ENCODE peak calls at places on chromosomes 7 and 10, in eight cellular contexts. I, K, M, J, G, H, T and P are unnamed samples.

GRCh38 chr7:157295338-157295737 is 41.5 kb upstream of the DNAJB6 start:
- DNase-seq in I (no peak), K (no peak), M (no peak), J (no peak), G (no peak), H (no peak), T (no peak), P (no peak)

GRCh38 chr7:136925049-136925448 is 56.6 kb downstream of the CHRM2 start:
- DNase-seq in I (no peak), K (no peak), M (peak), J (no peak), G (peak), H (no peak), T (no peak), P (peak)

GRCh38 chr10:125985557-125986246 is 89.3 kb downstream of the FANK1 start:
- DNase-seq in I (no peak), K (no peak), M (no peak), J (no peak), G (no peak), H (no peak), T (no peak), P (no peak)

GRCh38 chr10:80506189-80506575 is 31.5 kb upstream of the SH2D4B start:
- DNase-seq in I (no peak), K (no peak), M (peak), J (no peak), G (peak), H (no peak), T (no peak), P (peak)

GRCh38 chr7:154709840-154710520 is 292.9 kb downstream of the PAXIP1 start:
- DNase-seq in I (no peak), K (no peak), M (no peak), J (no peak), G (no peak), H (no peak), T (no peak), P (no peak)

GRCh38 chr7:17181482-17181881 is 117.0 kb upstream of the AHR start:
- DNase-seq in I (no peak), K (no peak), M (no peak), J (no peak), G (no peak), H (no peak), T (no peak), P (no peak)

GRCh38 chr10:62772186-62772950 is 32.2 kb upstream of the ADO start:
- DNase-seq in I (no peak), K (no peak), M (no peak), J (no peak), G (no peak), H (no peak), T (no peak), P (no peak)

GRCh38 chr7:48548667-48549066 is 375.7 kb upstream of the CDC14C start:
- DNase-seq in I (no peak), K (no peak), M (no peak), J (no peak), G (no peak), H (no peak), T (no peak), P (no peak)